ENCODE peak calls at places on chromosomes 4 and X, in four cellular contexts. One of them, this sample, is unnamed.
A peak's percentile ranks its signal among the peaks of the same experiment; 100 is the strongest.

GRCh38 chrX:15163131-15163530 is 106.8 kb downstream of the ASB9 start:
- DNase-seq in foreskin fibroblast: no peak
- DNase-seq in fibroblast of lung: no peak
- DNase-seq in fibroblast of mammary gland: no peak
- DNase-seq in this sample: no peak

GRCh38 chrX:28794751-28795150 is 207.5 kb downstream of the IL1RAPL1 start:
- DNase-seq in foreskin fibroblast: no peak
- DNase-seq in fibroblast of lung: no peak
- DNase-seq in fibroblast of mammary gland: no peak
- DNase-seq in this sample: no peak

GRCh38 chrX:30957753-30958152 is 68.7 kb upstream of the TAB3 start:
- DNase-seq in foreskin fibroblast: no peak
- DNase-seq in fibroblast of lung: peak; percentile 60
- DNase-seq in fibroblast of mammary gland: peak; percentile 35
- DNase-seq in this sample: peak; percentile 11

GRCh38 chr4:149884529-149885206 is 69.0 kb upstream of the IQCM start:
- DNase-seq in foreskin fibroblast: no peak
- DNase-seq in fibroblast of lung: no peak
- DNase-seq in fibroblast of mammary gland: no peak
- DNase-seq in this sample: no peak

GRCh38 chr4:179145746-179146530 is 1703.7 kb upstream of the AGA start:
- DNase-seq in foreskin fibroblast: no peak
- DNase-seq in fibroblast of lung: peak; percentile 90
- DNase-seq in fibroblast of mammary gland: no peak
- DNase-seq in this sample: no peak

GRCh38 chrX:12497832-12498591 is 293.2 kb upstream of the PRPS2 start:
- DNase-seq in foreskin fibroblast: no peak
- DNase-seq in fibroblast of lung: no peak
- DNase-seq in fibroblast of mammary gland: no peak
- DNase-seq in this sample: no peak

GRCh38 chr4:119946359-119946758 is 120.3 kb downstream of the MAD2L1 start:
- DNase-seq in foreskin fibroblast: peak; percentile 10
- DNase-seq in fibroblast of lung: no peak
- DNase-seq in fibroblast of mammary gland: peak; percentile 1
- DNase-seq in this sample: no peak

GRCh38 chrX:69067841-69068240 is 97.4 kb downstream of the PJA1 start:
- DNase-seq in foreskin fibroblast: no peak
- DNase-seq in fibroblast of lung: no peak
- DNase-seq in fibroblast of mammary gland: no peak
- DNase-seq in this sample: no peak

GRCh38 chrX:97405031-97405685 is 521.5 kb downstream of the RPA4 start:
- DNase-seq in foreskin fibroblast: no peak
- DNase-seq in fibroblast of lung: peak; percentile 32
- DNase-seq in fibroblast of mammary gland: peak; percentile 33
- DNase-seq in this sample: no peak

GRCh38 chrX:103607385-103608304 is at the start of gene TCEAL3:
- DNase-seq in foreskin fibroblast: peak; percentile 73
- DNase-seq in fibroblast of lung: peak; percentile 47
- DNase-seq in fibroblast of mammary gland: peak; percentile 23
- DNase-seq in this sample: no peak

GRCh38 chr4:67020079-67020807 is 525.1 kb downstream of the CENPC start:
- DNase-seq in foreskin fibroblast: no peak
- DNase-seq in fibroblast of lung: peak; percentile 55
- DNase-seq in fibroblast of mammary gland: no peak
- DNase-seq in this sample: no peak

GRCh38 chr4:22850630-22851029 is 157.9 kb downstream of the GBA3 start:
- DNase-seq in foreskin fibroblast: no peak
- DNase-seq in fibroblast of lung: no peak
- DNase-seq in fibroblast of mammary gland: no peak
- DNase-seq in this sample: no peak

GRCh38 chr4:111984169-111984873 is 160.9 kb upstream of the FAM241A start:
- DNase-seq in foreskin fibroblast: no peak
- DNase-seq in fibroblast of lung: no peak
- DNase-seq in fibroblast of mammary gland: no peak
- DNase-seq in this sample: no peak

GRCh38 chr4:128819082-128819742 is 9.7 kb downstream of the JADE1 start:
- DNase-seq in foreskin fibroblast: no peak
- DNase-seq in fibroblast of lung: peak; percentile 58
- DNase-seq in fibroblast of mammary gland: no peak
- DNase-seq in this sample: no peak

GRCh38 chr4:73904491-73904890 is 35.3 kb downstream of the CXCL1 start:
- DNase-seq in foreskin fibroblast: peak; percentile 79
- DNase-seq in fibroblast of lung: peak; percentile 74
- DNase-seq in fibroblast of mammary gland: peak; percentile 92
- DNase-seq in this sample: no peak

GRCh38 chrX:130118941-130119640 is 8.8 kb upstream of the ELF4 start:
- DNase-seq in foreskin fibroblast: peak; percentile 61
- DNase-seq in fibroblast of lung: peak; percentile 55
- DNase-seq in fibroblast of mammary gland: peak; percentile 63
- DNase-seq in this sample: no peak

GRCh38 chrX:130120746-130121504 is 10.6 kb upstream of the ELF4 start:
- DNase-seq in foreskin fibroblast: peak; percentile 86
- DNase-seq in fibroblast of lung: peak; percentile 75
- DNase-seq in fibroblast of mammary gland: peak; percentile 76
- DNase-seq in this sample: peak; percentile 41

GRCh38 chrX:130121505-130121800 is 11.2 kb upstream of the ELF4 start:
- DNase-seq in foreskin fibroblast: no peak
- DNase-seq in fibroblast of lung: no peak
- DNase-seq in fibroblast of mammary gland: no peak
- DNase-seq in this sample: no peak

GRCh38 chrX:130118396-130118795 is 8.1 kb upstream of the ELF4 start:
- DNase-seq in foreskin fibroblast: peak; percentile 78
- DNase-seq in fibroblast of lung: peak; percentile 89
- DNase-seq in fibroblast of mammary gland: peak; percentile 80
- DNase-seq in this sample: peak; percentile 65

GRCh38 chrX:130120321-130120731 is 10.0 kb upstream of the ELF4 start:
- DNase-seq in foreskin fibroblast: peak; percentile 11
- DNase-seq in fibroblast of lung: no peak
- DNase-seq in fibroblast of mammary gland: no peak
- DNase-seq in this sample: no peak
- H3K4me3 ChIP-seq in foreskin fibroblast: peak overlapping the region; percentile 31
- H3K4me3 ChIP-seq in fibroblast of lung: peak overlapping the region; percentile 44
- H3K4me3 ChIP-seq in fibroblast of mammary gland: peak overlapping the region; percentile 22
- H3K4me3 ChIP-seq in this sample: peak overlapping the region; percentile 39

GRCh38 chrX:9609987-9610386 is 145.1 kb downstream of the TBL1X start:
- DNase-seq in foreskin fibroblast: no peak
- DNase-seq in fibroblast of lung: no peak
- DNase-seq in fibroblast of mammary gland: no peak
- DNase-seq in this sample: no peak

GRCh38 chrX:9604908-9605306 is 140.0 kb downstream of the TBL1X start:
- DNase-seq in foreskin fibroblast: no peak
- DNase-seq in fibroblast of lung: no peak
- DNase-seq in fibroblast of mammary gland: no peak
- DNase-seq in this sample: no peak

GRCh38 chrX:9606971-9607370 is 142.1 kb downstream of the TBL1X start:
- DNase-seq in foreskin fibroblast: no peak
- DNase-seq in fibroblast of lung: no peak
- DNase-seq in fibroblast of mammary gland: no peak
- DNase-seq in this sample: no peak

GRCh38 chrX:9605484-9605883 is 140.6 kb downstream of the TBL1X start:
- DNase-seq in foreskin fibroblast: no peak
- DNase-seq in fibroblast of lung: no peak
- DNase-seq in fibroblast of mammary gland: no peak
- DNase-seq in this sample: no peak

GRCh38 chrX:9604111-9604907 is 139.5 kb downstream of the TBL1X start:
- DNase-seq in foreskin fibroblast: peak; percentile 16
- DNase-seq in fibroblast of lung: peak; percentile 55
- DNase-seq in fibroblast of mammary gland: peak; percentile 72
- DNase-seq in this sample: no peak
- H3K4me3 ChIP-seq in foreskin fibroblast: no peak overlapping the region
- H3K4me3 ChIP-seq in fibroblast of lung: no peak overlapping the region
- H3K4me3 ChIP-seq in fibroblast of mammary gland: no peak overlapping the region
- H3K4me3 ChIP-seq in this sample: no peak overlapping the region

GRCh38 chrX:4315891-4316290 is 602.4 kb upstream of the PRKX start:
- DNase-seq in foreskin fibroblast: no peak
- DNase-seq in fibroblast of lung: no peak
- DNase-seq in fibroblast of mammary gland: no peak
- DNase-seq in this sample: no peak
- H3K4me3 ChIP-seq in foreskin fibroblast: no peak overlapping the region
- H3K4me3 ChIP-seq in fibroblast of lung: no peak overlapping the region
- H3K4me3 ChIP-seq in fibroblast of mammary gland: no peak overlapping the region
- H3K4me3 ChIP-seq in this sample: no peak overlapping the region

DNA sequence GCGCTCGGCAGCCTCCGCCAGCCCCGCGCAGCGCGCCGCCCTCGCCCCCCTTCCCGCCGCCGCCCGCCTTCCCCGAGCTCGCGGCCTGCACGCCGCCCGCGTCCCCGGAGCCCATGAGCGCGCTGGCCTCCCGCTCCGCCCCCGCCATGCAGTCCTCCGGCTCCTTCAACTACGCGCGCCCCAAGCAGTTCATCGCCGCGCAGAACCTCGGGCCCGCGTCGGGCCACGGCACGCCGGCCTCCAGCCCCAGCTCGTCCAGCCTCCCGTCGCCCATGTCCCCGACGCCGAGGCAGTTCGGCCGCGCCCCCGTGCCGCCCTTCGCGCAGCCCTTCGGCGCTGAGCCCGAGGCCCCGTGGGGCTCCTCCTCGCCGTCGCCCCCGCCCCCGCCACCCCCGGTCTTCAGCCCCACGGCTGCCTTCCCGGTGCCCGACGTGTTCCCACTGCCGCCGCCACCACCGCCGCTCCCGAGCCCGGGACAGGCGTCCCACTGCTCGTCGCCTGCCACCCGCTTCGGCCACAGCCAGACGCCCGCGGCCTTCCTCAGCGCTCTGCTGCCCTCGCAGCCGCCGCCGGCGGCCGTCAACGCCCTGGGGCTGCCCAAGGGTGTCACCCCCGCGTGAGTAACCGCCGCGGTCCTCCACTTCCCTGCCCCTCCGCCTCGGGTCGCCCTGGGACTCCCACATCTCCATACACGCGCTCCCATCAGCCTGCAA is 132.1 kb downstream of the CBR4 start:
- DNase-seq in foreskin fibroblast: peak; percentile 23
- DNase-seq in fibroblast of lung: no peak
- DNase-seq in fibroblast of mammary gland: no peak
- DNase-seq in this sample: no peak
- H3K4me3 ChIP-seq in foreskin fibroblast: no peak overlapping the region
- H3K4me3 ChIP-seq in fibroblast of lung: peak overlapping the region; percentile 47
- H3K4me3 ChIP-seq in fibroblast of mammary gland: peak overlapping the region; percentile 8
- H3K4me3 ChIP-seq in this sample: peak overlapping the region; percentile 14

GRCh38 chr4:39883645-39884044 is 94.1 kb downstream of the PDS5A start:
- DNase-seq in foreskin fibroblast: no peak
- DNase-seq in fibroblast of lung: peak; percentile 83
- DNase-seq in fibroblast of mammary gland: peak; percentile 19
- DNase-seq in this sample: no peak
- H3K4me3 ChIP-seq in foreskin fibroblast: no peak overlapping the region
- H3K4me3 ChIP-seq in fibroblast of lung: no peak overlapping the region
- H3K4me3 ChIP-seq in fibroblast of mammary gland: no peak overlapping the region
- H3K4me3 ChIP-seq in this sample: no peak overlapping the region

GRCh38 chr4:152719856-152720556 is 40.2 kb upstream of the TMEM154 start:
- DNase-seq in foreskin fibroblast: no peak
- DNase-seq in fibroblast of lung: no peak
- DNase-seq in fibroblast of mammary gland: peak; percentile 21
- DNase-seq in this sample: no peak

GRCh38 chr4:152723236-152723635 is 43.4 kb upstream of the TMEM154 start:
- DNase-seq in foreskin fibroblast: no peak
- DNase-seq in fibroblast of lung: no peak
- DNase-seq in fibroblast of mammary gland: no peak
- DNase-seq in this sample: no peak

GRCh38 chr4:152715076-152715475 is 35.3 kb upstream of the TMEM154 start:
- DNase-seq in foreskin fibroblast: no peak
- DNase-seq in fibroblast of lung: no peak
- DNase-seq in fibroblast of mammary gland: no peak
- DNase-seq in this sample: no peak

GRCh38 chr4:152713951-152714705 is 34.3 kb upstream of the TMEM154 start:
- DNase-seq in foreskin fibroblast: no peak
- DNase-seq in fibroblast of lung: no peak
- DNase-seq in fibroblast of mammary gland: no peak
- DNase-seq in this sample: no peak

GRCh38 chr4:152719291-152719690 is 39.5 kb upstream of the TMEM154 start:
- DNase-seq in foreskin fibroblast: no peak
- DNase-seq in fibroblast of lung: no peak
- DNase-seq in fibroblast of mammary gland: no peak
- DNase-seq in this sample: no peak
- H3K4me3 ChIP-seq in foreskin fibroblast: no peak overlapping the region
- H3K4me3 ChIP-seq in fibroblast of lung: no peak overlapping the region
- H3K4me3 ChIP-seq in fibroblast of mammary gland: no peak overlapping the region
- H3K4me3 ChIP-seq in this sample: no peak overlapping the region

DNA sequence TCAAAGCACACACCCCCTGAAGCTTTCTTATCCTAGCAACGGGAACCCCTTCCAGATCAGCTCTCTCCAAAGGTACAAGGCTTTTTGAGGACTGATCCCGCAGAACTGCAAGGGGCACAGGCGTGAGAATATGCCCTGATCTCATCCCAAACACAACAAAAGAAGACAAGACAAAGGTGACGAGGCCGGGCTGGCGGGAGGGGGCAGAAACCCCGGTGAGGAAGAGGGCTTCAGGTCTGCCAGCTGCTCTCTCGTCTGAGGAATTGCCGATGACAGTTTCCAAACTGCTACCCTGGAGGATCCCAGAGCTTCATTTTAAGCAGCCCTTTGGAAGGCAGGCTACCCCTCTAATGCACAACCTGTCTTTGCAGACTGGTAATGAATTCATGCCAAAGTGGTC is 3.4 kb downstream of the HCFC1 start:
- DNase-seq in foreskin fibroblast: no peak
- DNase-seq in fibroblast of lung: no peak
- DNase-seq in fibroblast of mammary gland: no peak
- DNase-seq in this sample: no peak
- H3K4me3 ChIP-seq in foreskin fibroblast: peak overlapping the region; percentile 92
- H3K4me3 ChIP-seq in fibroblast of lung: peak overlapping the region; percentile 81
- H3K4me3 ChIP-seq in fibroblast of mammary gland: peak overlapping the region; percentile 95
- H3K4me3 ChIP-seq in this sample: peak overlapping the region; percentile 74

This sample was measured in skeletal muscle cell.